ENCODE peak calls at places on chromosomes 4 and X, in five cellular contexts. V, D, W, Q and H are unnamed samples.
A peak's percentile ranks its signal among the peaks of the same experiment; 100 is the strongest.

GRCh38 chr4:6732441-6733357 is 16.7 kb downstream of the BLOC1S4 start:
- DNase-seq in V (peak; percentile 55), W (peak; percentile 93), D (no peak), Q (peak; percentile 85), H (peak; percentile 68)

GRCh38 chr4:38160487-38161207 is 200.4 kb downstream of the PTTG2 start:
- DNase-seq in Q (peak; percentile 91), W (peak; percentile 99), D (peak; percentile 66), V (peak; percentile 73), H (peak; percentile 88)

GRCh38 chrX:129877401-129877800 is 28.6 kb upstream of the UTP14A start:
- DNase-seq in Q (no peak), D (no peak), V (no peak), W (no peak), H (no peak)

GRCh38 chr4:127975121-127975770 is 10.0 kb downstream of the ABHD18 start:
- DNase-seq in Q (peak; percentile 10), V (no peak), W (no peak), D (no peak), H (no peak)

GRCh38 chrX:135549519-135549918 is 29.1 kb downstream of the INTS6L start:
- DNase-seq in Q (no peak), V (no peak), W (no peak), D (no peak), H (no peak)

GRCh38 chrX:41885724-41886123 is 37.6 kb downstream of the CASK start:
- DNase-seq in D (no peak), W (no peak), V (no peak), Q (no peak), H (no peak)

GRCh38 chr4:85149656-85150055 is 183.2 kb upstream of the WDFY3 start:
- DNase-seq in D (no peak), V (no peak), Q (no peak), W (peak; percentile 69), H (no peak)

GRCh38 chr4:177386416-177386815 is 55.8 kb downstream of the AGA start:
- DNase-seq in V (no peak), Q (no peak), D (no peak), W (no peak), H (no peak)

GRCh38 chrX:131058136-131058868 is at the start of gene ARHGAP36:
- DNase-seq in D (no peak), Q (no peak), V (no peak), W (no peak), H (no peak)

GRCh38 chrX:40908026-40908425 is 172.7 kb upstream of the MED14 start:
- DNase-seq in V (no peak), D (no peak), Q (no peak), W (peak; percentile 49), H (no peak)

GRCh38 chrX:109655802-109656201 is 30.8 kb upstream of the KCNE5 start:
- DNase-seq in Q (no peak), V (no peak), D (no peak), W (no peak), H (no peak)

GRCh38 chrX:143988356-143988755 is 104.5 kb downstream of the UBE2NL start:
- DNase-seq in Q (no peak), V (no peak), D (no peak), W (peak; percentile 0), H (peak; percentile 63)

GRCh38 chr4:38531126-38531737 is 132.8 kb upstream of the KLF3 start:
- DNase-seq in Q (no peak), W (peak; percentile 10), V (no peak), D (no peak), H (no peak)

GRCh38 chr4:2637956-2638552 is 101.6 kb downstream of the FAM193A start:
- DNase-seq in W (no peak), V (no peak), Q (no peak), D (no peak), H (no peak)

GRCh38 chr4:17072483-17072882 is 174.0 kb upstream of the LDB2 start:
- DNase-seq in W (peak; percentile 61), Q (no peak), D (no peak), V (no peak), H (peak; percentile 91)